ENCODE peak calls at places on chromosomes 3 and 15, in eight cellular contexts. U, T, H, B, K, F, P and X are unnamed samples. For H3K27me3, the result is how much of the 10 kb centered on the place peaks cover.

GRCh38 chr15:48564690-48565089 is 80.8 kb downstream of the FBN1 start:
- DNase-seq in U (no peak), T (peak), H (no peak), B (no peak), K (no peak), F (no peak), P (no peak), X (no peak)

GRCh38 chr15:36133686-36134085 is 445.7 kb upstream of the CDIN1 start:
- DNase-seq in U (no peak), T (no peak), H (no peak), B (no peak), K (no peak), F (peak), P (no peak), X (no peak)

GRCh38 chr15:64521726-64522164 is 61.4 kb downstream of the ZNF609 start:
- DNase-seq in U (peak), T (no peak), H (peak), B (no peak), K (no peak), F (peak), P (peak), X (no peak)

GRCh38 chr15:65869127-65869953 is at the start of gene RAB11A:
- DNase-seq in U (peak), T (peak), H (peak), B (peak), K (peak), F (peak), P (peak), X (peak)

GRCh38 chr3:164332856-164333802 is 745.2 kb downstream of the SI start:
- DNase-seq in U (no peak), T (no peak), H (no peak), B (no peak), K (no peak), F (no peak), P (no peak), X (no peak)

GRCh38 chr3:20747736-20748135 is 561.7 kb upstream of the SGO1 start:
- DNase-seq in U (no peak), T (no peak), H (no peak), B (no peak), K (no peak), F (no peak), P (no peak), X (no peak)

GRCh38 chr15:84839714-84840113 is 22.6 kb downstream of the ALPK3 start:
- DNase-seq in U (no peak), T (no peak), H (no peak), B (no peak), K (no peak), F (no peak), P (no peak), X (no peak)

GRCh38 chr15:25054329-25054728 is 99.5 kb downstream of the SNRPN start:
- DNase-seq in U (no peak), T (no peak), H (no peak), B (no peak), K (no peak), F (no peak), P (no peak), X (no peak)

GRCh38 chr3:36813320-36813719 is 49.0 kb upstream of the DCLK3 start:
- DNase-seq in U (no peak), T (no peak), H (no peak), B (no peak), K (no peak), F (no peak), P (no peak), X (no peak)

GRCh38 chr15:50907866-50908208 is 646 bp upstream of the AP4E1 start:
- DNase-seq in U (peak), T (peak), H (peak), B (peak), K (peak), F (peak), P (peak), X (peak)

GRCh38 chr3:193816028-193816395 is 223.0 kb downstream of the OPA1 start:
- DNase-seq in U (no peak), T (no peak), H (no peak), B (no peak), K (no peak), F (no peak), P (no peak), X (no peak)

GRCh38 chr3:31959951-31960792 is 20.9 kb downstream of the OSBPL10 start:
- DNase-seq in U (no peak), T (no peak), H (no peak), B (no peak), K (no peak), F (peak), P (no peak), X (no peak)

GRCh38 chr15:63059573-63060216 is 17.1 kb downstream of the TPM1 start:
- DNase-seq in U (no peak), T (no peak), H (no peak), B (no peak), K (no peak), F (no peak), P (no peak), X (no peak)

GRCh38 chr15:94246016-94246415 is 14.7 kb downstream of the MCTP2 start:
- DNase-seq in U (no peak), T (no peak), H (no peak), B (no peak), K (no peak), F (no peak), P (no peak), X (no peak)

GRCh38 chr3:40237892-40238571 is 71.5 kb upstream of the EIF1B start:
- DNase-seq in U (no peak), T (no peak), H (no peak), B (no peak), K (no peak), F (peak), P (peak), X (no peak)
- TF ChIP-seq CTCF in U (no peak), T (no peak), H (peak), B (peak), K (no peak), F (no peak), P (no peak), X (no peak)

GRCh38 chr15:59993041-59993750 is 10.9 kb upstream of the FOXB1 start:
- DNase-seq in U (no peak), T (no peak), H (no peak), B (no peak), K (no peak), F (no peak), P (no peak), X (no peak)
- H3K27me3 ChIP-seq in U (under half), T (half or more), H (under half), B (half or more), K (under half), F (half or more), P (half or more), X (half or more)

GRCh38 chr3:101556064-101556463 is 5.6 kb upstream of the TRMT10C start:
- DNase-seq in U (no peak), T (no peak), H (no peak), B (no peak), K (no peak), F (no peak), P (no peak), X (no peak)

GRCh38 chr3:101567528-101568317 is 6.1 kb downstream of the TRMT10C start:
- DNase-seq in U (no peak), T (no peak), H (no peak), B (no peak), K (no peak), F (peak), P (no peak), X (no peak)

DNA sequence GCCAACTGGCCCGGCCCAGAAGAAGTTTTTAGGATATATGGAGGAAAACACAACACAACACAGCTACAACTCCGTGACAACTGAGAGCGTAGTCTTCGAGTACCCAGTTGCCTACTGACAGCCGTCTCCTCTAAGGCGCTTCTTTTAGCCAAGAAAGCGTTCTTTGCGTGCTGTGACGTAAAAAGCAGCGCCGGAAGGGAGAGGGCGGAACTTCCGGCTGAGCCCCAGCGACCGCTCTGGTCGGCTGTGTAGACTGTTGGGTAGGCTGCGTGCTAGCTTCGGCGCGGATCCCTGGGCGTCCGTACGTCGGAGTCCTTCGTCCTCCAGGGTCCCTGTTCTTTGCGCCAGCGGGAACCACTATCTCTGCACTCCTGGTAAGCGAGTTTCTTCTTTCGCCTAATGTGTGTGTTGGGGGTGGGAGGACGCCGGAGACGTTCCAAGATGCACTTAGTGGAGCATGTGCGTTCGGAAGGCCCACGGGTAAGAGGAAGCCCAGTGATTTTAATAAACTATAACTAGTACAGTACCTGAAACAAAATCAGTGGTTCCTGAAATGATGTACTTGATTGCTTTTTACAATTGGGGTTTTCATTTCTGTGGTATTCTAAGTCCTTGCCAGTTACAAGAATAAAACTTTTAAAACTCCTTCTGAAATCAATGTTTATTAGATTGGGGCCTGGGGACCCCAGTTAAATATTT is at the start of gene TRMT10C:
- DNase-seq in U (peak), T (peak), H (peak), B (peak), K (peak), F (peak), P (peak), X (peak)
- TF ChIP-seq POLR2A in U (peak), T (peak), H (peak), B (no peak), K (peak), F (peak), P (peak), X (peak)

GRCh38 chr3:52050571-52050970 is 5.8 kb downstream of the DUSP7 start:
- DNase-seq in U (no peak), T (no peak), H (no peak), B (no peak), K (no peak), F (no peak), P (no peak), X (no peak)

GRCh38 chr3:52051444-52051843 is 4.9 kb downstream of the DUSP7 start:
- DNase-seq in U (no peak), T (no peak), H (no peak), B (no peak), K (no peak), F (no peak), P (peak), X (no peak)

GRCh38 chr3:52054689-52055511 is 1.5 kb downstream of the DUSP7 start:
- DNase-seq in U (no peak), T (peak), H (no peak), B (no peak), K (no peak), F (peak), P (no peak), X (peak)

GRCh38 chr3:52053307-52054304 is 2.8 kb downstream of the DUSP7 start:
- DNase-seq in U (no peak), T (peak), H (peak), B (no peak), K (no peak), F (peak), P (no peak), X (peak)

GRCh38 chr3:52052831-52053306 is 3.5 kb downstream of the DUSP7 start:
- DNase-seq in U (peak), T (peak), H (peak), B (peak), K (peak), F (peak), P (peak), X (peak)
- TF ChIP-seq CTCF in U (peak), T (peak), H (peak), B (peak), K (no peak), F (peak), P (peak), X (no peak)

GRCh38 chr3:140077406-140077805 is 142.4 kb downstream of the CLSTN2 start:
- DNase-seq in U (no peak), T (no peak), H (no peak), B (no peak), K (no peak), F (no peak), P (no peak), X (no peak)
- H3K27me3 ChIP-seq in U (under half), T (under half), H (under half), B (under half), K (under half), F (under half), P (under half), X (under half)

DNA sequence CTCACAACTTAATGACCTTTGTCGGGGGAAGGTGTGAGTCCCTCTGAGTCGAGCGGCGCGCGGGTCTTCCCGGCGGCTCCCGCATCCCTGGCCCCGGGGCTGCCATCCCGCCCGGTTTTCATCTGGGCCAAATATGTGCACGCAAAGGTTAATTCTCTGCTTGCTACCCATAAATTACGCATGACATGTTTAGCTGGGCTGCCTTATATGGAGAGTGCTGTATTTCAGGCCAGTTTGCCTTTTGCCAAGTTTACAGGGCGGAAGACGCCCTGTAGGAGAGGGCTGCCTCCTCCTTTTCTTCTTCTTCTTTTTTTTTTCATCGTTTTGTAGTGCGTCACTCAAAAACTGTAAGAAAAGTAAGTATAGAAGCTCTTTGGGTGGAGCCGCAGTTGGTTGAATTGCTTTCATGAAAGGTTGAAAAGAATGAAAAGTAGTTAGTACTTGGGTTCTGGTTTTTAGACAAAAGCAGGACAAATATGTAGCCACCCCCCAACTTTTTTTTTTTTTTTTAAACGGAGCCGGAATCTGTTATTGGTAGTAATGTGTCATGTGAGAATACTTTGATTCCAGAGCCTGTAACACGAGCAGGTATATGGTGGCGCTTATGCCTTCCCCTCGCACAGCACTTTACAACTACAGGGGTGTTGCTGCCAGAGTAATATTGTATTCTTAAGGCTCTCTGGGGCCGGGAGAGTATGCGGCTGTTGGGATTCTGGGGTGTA is 855 bp downstream of the MBNL1 start:
- DNase-seq in U (peak), T (peak), H (peak), B (peak), K (no peak), F (peak), P (peak), X (peak)
- TF ChIP-seq POLR2A in U (no peak), T (no peak), H (no peak), B (no peak), K (no peak), F (peak), P (no peak), X (peak)